ENCODE peak calls at places on chromosomes 11 and 22, in four cellular contexts. One of them, this sample, is unnamed.

GRCh38 chr22:41197808-41198585 is 7.1 kb upstream of the L3MBTL2 start:
- DNase-seq in midbrain: no peak
- DNase-seq in NCI-H774: peak; percentile 9
- DNase-seq in cardiac fibroblast: peak; percentile 47
- DNase-seq in this sample: peak; percentile 36

GRCh38 chr11:76269247-76269646 is 62.9 kb upstream of the WNT11 start:
- DNase-seq in cardiac fibroblast: no peak
- DNase-seq in midbrain: no peak
- DNase-seq in NCI-H774: no peak
- DNase-seq in this sample: no peak

GRCh38 chr22:45034156-45034555 is 24.4 kb upstream of the PHF21B start:
- DNase-seq in cardiac fibroblast: no peak
- DNase-seq in midbrain: no peak
- DNase-seq in NCI-H774: no peak
- DNase-seq in this sample: no peak

GRCh38 chr11:129289350-129290040 is 86.2 kb upstream of the BARX2 start:
- DNase-seq in NCI-H774: no peak
- DNase-seq in midbrain: no peak
- DNase-seq in cardiac fibroblast: no peak
- DNase-seq in this sample: no peak

GRCh38 chr11:1640076-1640946 is 10.7 kb downstream of the KRTAP5-5 start:
- DNase-seq in cardiac fibroblast: peak; percentile 30
- DNase-seq in NCI-H774: peak; percentile 82
- DNase-seq in midbrain: no peak
- DNase-seq in this sample: peak; percentile 34

GRCh38 chr11:77101043-77101537 is 1.6 kb upstream of the OMP start:
- DNase-seq in cardiac fibroblast: peak; percentile 55
- DNase-seq in NCI-H774: no peak
- DNase-seq in midbrain: no peak
- DNase-seq in this sample: no peak

GRCh38 chr11:86245369-86246292 is 1.1 kb downstream of the EED start:
- DNase-seq in cardiac fibroblast: peak; percentile 39
- DNase-seq in NCI-H774: no peak
- DNase-seq in midbrain: no peak
- DNase-seq in this sample: peak; percentile 5

GRCh38 chr11:46119352-46120216 is 1.7 kb downstream of the PHF21A start:
- DNase-seq in cardiac fibroblast: peak; percentile 77
- DNase-seq in NCI-H774: no peak
- DNase-seq in midbrain: peak; percentile 57
- DNase-seq in this sample: peak; percentile 63

GRCh38 chr22:30591191-30591587 is 521 bp downstream of the PES1 start:
- DNase-seq in cardiac fibroblast: peak; percentile 59
- DNase-seq in midbrain: no peak
- DNase-seq in NCI-H774: no peak
- DNase-seq in this sample: no peak

GRCh38 chr11:12205330-12205729 is 94.9 kb downstream of the MICAL2 start:
- DNase-seq in cardiac fibroblast: peak; percentile 76
- DNase-seq in NCI-H774: no peak
- DNase-seq in midbrain: no peak
- DNase-seq in this sample: no peak

GRCh38 chr11:20275987-20276660 is 87.4 kb upstream of the HTATIP2 start:
- DNase-seq in midbrain: no peak
- DNase-seq in cardiac fibroblast: no peak
- DNase-seq in NCI-H774: no peak
- DNase-seq in this sample: peak; percentile 1

GRCh38 chr11:134155946-134156865 is 67.6 kb downstream of the NCAPD3 start:
- DNase-seq in midbrain: no peak
- DNase-seq in cardiac fibroblast: no peak
- DNase-seq in NCI-H774: no peak
- DNase-seq in this sample: peak; percentile 84

GRCh38 chr22:23289851-23290724 is 109.8 kb downstream of the BCR start:
- DNase-seq in cardiac fibroblast: peak; percentile 68
- DNase-seq in midbrain: peak; percentile 21
- DNase-seq in NCI-H774: peak; percentile 6
- DNase-seq in this sample: peak; percentile 95

GRCh38 chr11:89249196-89249595 is 71.5 kb downstream of the TYR start:
- DNase-seq in cardiac fibroblast: no peak
- DNase-seq in NCI-H774: no peak
- DNase-seq in midbrain: no peak
- DNase-seq in this sample: no peak

GRCh38 chr11:119538748-119539147 is 115.8 kb upstream of the THY1 start:
- DNase-seq in cardiac fibroblast: no peak
- DNase-seq in midbrain: no peak
- DNase-seq in NCI-H774: no peak
- DNase-seq in this sample: no peak

GRCh38 chr22:20093437-20093836 is 13.4 kb downstream of the DGCR8 start:
- DNase-seq in midbrain: peak; percentile 40
- DNase-seq in cardiac fibroblast: no peak
- DNase-seq in NCI-H774: no peak
- DNase-seq in this sample: peak; percentile 98